ENCODE peak calls at places on chromosomes 7 and 10, in ten cellular contexts. G, J, N, Z, T, H, E, P, B and L are unnamed samples.
A peak's percentile ranks its signal among the peaks of the same experiment; 100 is the strongest.

GRCh38 chr7:35691827-35692307 is 3.1 kb downstream of the HERPUD2 start:
- DNase-seq in G (no peak), J (no peak), N (no peak), Z (no peak), T (peak; percentile 34), H (peak; percentile 23), E (no peak), P (no peak), B (no peak), L (no peak)

GRCh38 chr10:17512341-17513001 is 58.1 kb upstream of the ST8SIA6 start:
- DNase-seq in G (peak; percentile 89), J (no peak), N (no peak), Z (peak; percentile 98), T (peak; percentile 96), H (peak; percentile 99), E (peak; percentile 61), P (no peak), B (no peak), L (peak; percentile 47)

GRCh38 chr7:6246257-6246917 is 26.0 kb downstream of the CYTH3 start:
- DNase-seq in G (no peak), J (no peak), N (no peak), Z (peak; percentile 52), T (peak; percentile 11), H (no peak), E (no peak), P (no peak), B (no peak), L (no peak)

GRCh38 chr7:6359021-6359420 is 86.6 kb upstream of the CYTH3 start:
- DNase-seq in G (no peak), J (no peak), N (no peak), Z (no peak), T (no peak), H (no peak), E (no peak), P (no peak), B (no peak), L (no peak)

GRCh38 chr10:130764651-130765050 is 546.9 kb downstream of the TCERG1L start:
- DNase-seq in G (no peak), J (no peak), N (no peak), Z (no peak), T (no peak), H (no peak), E (no peak), P (no peak), B (no peak), L (no peak)

GRCh38 chr7:129821476-129821875 is 131.3 kb downstream of the UBE2H start:
- DNase-seq in G (no peak), J (no peak), N (no peak), Z (no peak), T (no peak), H (no peak), E (no peak), P (no peak), B (no peak), L (no peak)

GRCh38 chr10:67520924-67521520 is 175.0 kb downstream of the CTNNA3 start:
- DNase-seq in G (peak; percentile 42), J (no peak), N (peak; percentile 11), Z (peak; percentile 55), T (peak; percentile 30), H (peak; percentile 49), E (peak; percentile 62), P (peak; percentile 46), B (peak; percentile 28), L (no peak)

GRCh38 chr10:110103921-110104461 is 96.2 kb downstream of the ADD3 start:
- DNase-seq in G (no peak), J (no peak), N (no peak), Z (no peak), T (no peak), H (peak; percentile 42), E (no peak), P (no peak), B (no peak), L (no peak)

GRCh38 chr10:125343118-125343752 is 182.9 kb upstream of the CTBP2 start:
- DNase-seq in G (no peak), J (no peak), N (no peak), Z (peak; percentile 16), T (peak; percentile 3), H (peak; percentile 18), E (peak; percentile 42), P (no peak), B (no peak), L (no peak)

GRCh38 chr10:132036153-132036886 is 29.4 kb upstream of the JAKMIP3 start:
- DNase-seq in G (no peak), J (no peak), N (no peak), Z (no peak), T (peak; percentile 19), H (no peak), E (no peak), P (no peak), B (peak; percentile 68), L (no peak)

GRCh38 chr7:131183076-131183471 is 144.6 kb upstream of the MKLN1 start:
- DNase-seq in G (no peak), J (no peak), N (no peak), Z (no peak), T (no peak), H (no peak), E (no peak), P (no peak), B (no peak), L (no peak)

GRCh38 chr10:119595715-119596515 is 849 bp downstream of the TIAL1 start:
- DNase-seq in G (no peak), J (peak; percentile 46), N (peak; percentile 37), Z (peak; percentile 34), T (peak; percentile 32), H (no peak), E (peak; percentile 60), P (no peak), B (peak; percentile 45), L (no peak)

GRCh38 chr7:99843808-99844207 is 16.0 kb downstream of the CYP3A43 start:
- DNase-seq in G (no peak), J (no peak), N (no peak), Z (no peak), T (no peak), H (no peak), E (peak; percentile 5), P (no peak), B (no peak), L (no peak)

GRCh38 chr10:7260412-7260900 is 150.4 kb downstream of the SFMBT2 start:
- DNase-seq in G (no peak), J (peak; percentile 39), N (peak; percentile 20), Z (peak; percentile 93), T (peak; percentile 61), H (peak; percentile 76), E (peak; percentile 85), P (no peak), B (peak; percentile 35), L (peak; percentile 55)

GRCh38 chr10:111233439-111233838 is 156.6 kb downstream of the ADRA2A start:
- DNase-seq in G (no peak), J (no peak), N (no peak), Z (no peak), T (no peak), H (peak; percentile 1), E (no peak), P (no peak), B (no peak), L (no peak)

GRCh38 chr7:143454091-143454729 is 11.0 kb downstream of the TAS2R60 start:
- DNase-seq in G (no peak), J (no peak), N (no peak), Z (no peak), T (no peak), H (no peak), E (no peak), P (no peak), B (no peak), L (no peak)

GRCh38 chr7:217781-218180 is 25.4 kb downstream of the FAM20C start:
- DNase-seq in G (no peak), J (no peak), N (no peak), Z (no peak), T (no peak), H (no peak), E (no peak), P (no peak), B (no peak), L (no peak)

GRCh38 chr7:33880787-33881186 is 24.6 kb upstream of the BMPER start:
- DNase-seq in G (no peak), J (no peak), N (no peak), Z (peak; percentile 51), T (no peak), H (no peak), E (no peak), P (no peak), B (no peak), L (no peak)

GRCh38 chr7:149229526-149229925 is 9.9 kb upstream of the ZNF212 start:
- DNase-seq in G (no peak), J (no peak), N (no peak), Z (no peak), T (no peak), H (no peak), E (no peak), P (no peak), B (no peak), L (no peak)

GRCh38 chr10:33547976-33548375 is 213.5 kb upstream of the NRP1 start:
- DNase-seq in G (no peak), J (no peak), N (no peak), Z (no peak), T (no peak), H (no peak), E (no peak), P (peak; percentile 36), B (no peak), L (no peak)

GRCh38 chr10:121078672-121079102 is 227.5 kb downstream of the WDR11 start:
- DNase-seq in G (no peak), J (peak; percentile 43), N (no peak), Z (no peak), T (peak; percentile 83), H (peak; percentile 81), E (peak; percentile 97), P (no peak), B (no peak), L (no peak)

GRCh38 chr10:11113156-11113555 is 95.5 kb downstream of the CELF2 start:
- DNase-seq in G (no peak), J (no peak), N (no peak), Z (no peak), T (no peak), H (no peak), E (no peak), P (no peak), B (no peak), L (no peak)